ENCODE peak calls at places on chromosomes 4 and X, in ten cellular contexts. B is nephron progenitor cell; H is NCI-H2081; L is LoVo; A is erythroblast; Z is effector memory CD8-positive, alpha-beta T cell; P is left ventricle myocardium inferior; T is amniotic stem cell; Y is stimulated activated CD8-positive, alpha-beta memory T cell treated with anti-CD3 and anti-CD28 coated beads, Interleukin-15, amount 100 ng/mL, for 4 hours; U is M059J. N is an unnamed sample.

GRCh38 chr4:140351778-140352177 is 21.7 kb upstream of the SCOC start:
- DNase-seq in B (no peak), H (no peak), L (no peak), A (no peak), Z (no peak), P (no peak), T (no peak), Y (no peak), U (no peak), N (no peak)

GRCh38 chr4:108890491-108890890 is 127.6 kb upstream of the ETNPPL start:
- DNase-seq in B (no peak), H (no peak), L (no peak), A (no peak), Z (no peak), P (no peak), T (no peak), Y (no peak), U (no peak), N (peak)

GRCh38 chr4:182604161-182604591 is 313.0 kb downstream of the DCTD start:
- DNase-seq in B (no peak), H (no peak), L (no peak), A (no peak), Z (no peak), P (no peak), T (peak), Y (no peak), U (peak), N (no peak)

GRCh38 chr4:186726440-186727148 is 2.9 kb upstream of the FAT1 start:
- DNase-seq in B (peak), H (peak), L (peak), A (peak), Z (no peak), P (peak), T (peak), Y (no peak), U (peak), N (no peak)

GRCh38 chr4:87521757-87522374 is 7.3 kb downstream of the SPARCL1 start:
- DNase-seq in B (no peak), H (no peak), L (peak), A (peak), Z (no peak), P (no peak), T (no peak), Y (no peak), U (peak), N (no peak)

GRCh38 chr4:55625835-55626234 is 10.3 kb downstream of the NMU start:
- DNase-seq in B (no peak), H (no peak), L (no peak), A (no peak), Z (no peak), P (no peak), T (no peak), Y (no peak), U (no peak), N (no peak)

GRCh38 chr4:15416357-15417327 is 11.2 kb upstream of the C1QTNF7 start:
- DNase-seq in B (no peak), H (no peak), L (no peak), A (no peak), Z (no peak), P (no peak), T (no peak), Y (no peak), U (no peak), N (no peak)

GRCh38 chrX:105608745-105609144 is 213.6 kb upstream of the NRK start:
- DNase-seq in B (no peak), H (no peak), L (no peak), A (no peak), Z (no peak), P (no peak), T (no peak), Y (no peak), U (no peak), N (peak)

GRCh38 chr4:111074523-111075114 is 451.7 kb upstream of the PITX2 start:
- DNase-seq in B (peak), H (no peak), L (no peak), A (no peak), Z (no peak), P (no peak), T (no peak), Y (no peak), U (no peak), N (no peak)

GRCh38 chr4:142844782-142845181 is 1.3 kb downstream of the INPP4B start:
- DNase-seq in B (no peak), H (no peak), L (no peak), A (no peak), Z (no peak), P (no peak), T (no peak), Y (no peak), U (no peak), N (no peak)

GRCh38 chrX:69031181-69031580 is 134.1 kb downstream of the PJA1 start:
- DNase-seq in B (peak), H (no peak), L (no peak), A (no peak), Z (no peak), P (no peak), T (no peak), Y (no peak), U (peak), N (no peak)

GRCh38 chrX:41689711-41690110 is 938 bp downstream of the GPR34 start:
- DNase-seq in B (no peak), H (no peak), L (no peak), A (no peak), Z (no peak), P (no peak), T (no peak), Y (no peak), U (no peak), N (no peak)

GRCh38 chr4:156021298-156021697 is 67.6 kb upstream of the CTSO start:
- DNase-seq in B (no peak), H (no peak), L (no peak), A (no peak), Z (no peak), P (no peak), T (no peak), Y (no peak), U (no peak), N (peak)

GRCh38 chr4:145535202-145535601 is 53.5 kb downstream of the SMAD1 start:
- DNase-seq in B (no peak), H (no peak), L (no peak), A (peak), Z (no peak), P (no peak), T (no peak), Y (no peak), U (no peak), N (peak)

GRCh38 chr4:118834960-118835895 is 698 bp downstream of the SEC24D start:
- DNase-seq in B (peak), H (no peak), L (peak), A (peak), Z (peak), P (peak), T (peak), Y (no peak), U (peak), N (peak)

GRCh38 chr4:42673084-42673429 is 16.2 kb upstream of the ATP8A1 start:
- DNase-seq in B (no peak), H (no peak), L (no peak), A (no peak), Z (no peak), P (peak), T (no peak), Y (no peak), U (peak), N (no peak)

GRCh38 chr4:88757067-88757466 is 59.4 kb upstream of the NAP1L5 start:
- DNase-seq in B (no peak), H (no peak), L (no peak), A (no peak), Z (no peak), P (no peak), T (no peak), Y (no peak), U (no peak), N (no peak)

GRCh38 chrX:34559325-34559724 is 97.8 kb downstream of the TMEM47 start:
- DNase-seq in B (no peak), H (no peak), L (peak), A (peak), Z (no peak), P (no peak), T (no peak), Y (no peak), U (no peak), N (no peak)

GRCh38 chrX:9656277-9656676 is 109.4 kb downstream of the GPR143 start:
- DNase-seq in B (peak), H (no peak), L (no peak), A (no peak), Z (no peak), P (no peak), T (no peak), Y (no peak), U (no peak), N (no peak)

GRCh38 chrX:151750511-151750910 is 16.0 kb downstream of the CNGA2 start:
- DNase-seq in B (no peak), H (no peak), L (no peak), A (no peak), Z (no peak), P (no peak), T (no peak), Y (no peak), U (no peak), N (no peak)

GRCh38 chr4:139027771-139028170 is 12.2 kb downstream of the NOCT start:
- DNase-seq in B (no peak), H (no peak), L (no peak), A (no peak), Z (no peak), P (no peak), T (no peak), Y (no peak), U (no peak), N (no peak)

GRCh38 chrX:153651540-153652079 is 4.6 kb downstream of the DUSP9 start:
- DNase-seq in B (no peak), H (no peak), L (no peak), A (peak), Z (no peak), P (no peak), T (no peak), Y (no peak), U (peak), N (peak)

GRCh38 chr4:109233585-109233984 is 68.9 kb downstream of the COL25A1 start:
- DNase-seq in B (no peak), H (no peak), L (no peak), A (no peak), Z (no peak), P (no peak), T (no peak), Y (no peak), U (no peak), N (no peak)

GRCh38 chrX:129738466-129739308 is at the start of gene XPNPEP2:
- DNase-seq in B (no peak), H (no peak), L (no peak), A (no peak), Z (no peak), P (peak), T (no peak), Y (no peak), U (no peak), N (no peak)

GRCh38 chrX:3548743-3549441 is 164.6 kb downstream of the PRKX start:
- DNase-seq in B (no peak), H (peak), L (no peak), A (no peak), Z (no peak), P (no peak), T (peak), Y (no peak), U (peak), N (peak)

GRCh38 chr4:106414366-106414765 is 45.8 kb upstream of the GIMD1 start:
- DNase-seq in B (no peak), H (no peak), L (no peak), A (no peak), Z (no peak), P (no peak), T (no peak), Y (no peak), U (no peak), N (no peak)

GRCh38 chrX:40006025-40007017 is 91.4 kb downstream of the BCOR start:
- DNase-seq in B (peak), H (no peak), L (no peak), A (peak), Z (no peak), P (peak), T (no peak), Y (no peak), U (peak), N (no peak)

GRCh38 chr4:175453456-175453855 is 358.6 kb downstream of the GPM6A start:
- DNase-seq in B (no peak), H (no peak), L (no peak), A (no peak), Z (no peak), P (no peak), T (no peak), Y (no peak), U (peak), N (peak)

GRCh38 chr4:54232151-54232688 is 3.1 kb downstream of the PDGFRA start:
- DNase-seq in B (no peak), H (no peak), L (no peak), A (no peak), Z (no peak), P (no peak), T (no peak), Y (no peak), U (no peak), N (no peak)

GRCh38 chrX:115029869-115030564 is 12.6 kb upstream of the IL13RA2 start:
- DNase-seq in B (no peak), H (no peak), L (no peak), A (no peak), Z (no peak), P (no peak), T (no peak), Y (no peak), U (no peak), N (no peak)

GRCh38 chr4:60134106-60134505 is 1066.0 kb upstream of the ADGRL3 start:
- DNase-seq in B (no peak), H (no peak), L (no peak), A (no peak), Z (no peak), P (no peak), T (no peak), Y (no peak), U (no peak), N (no peak)

GRCh38 chr4:6885953-6886557 is 23.6 kb upstream of the TBC1D14 start:
- DNase-seq in B (no peak), H (peak), L (peak), A (peak), Z (no peak), P (peak), T (no peak), Y (no peak), U (peak), N (peak)

GRCh38 chrX:16213970-16214369 is 46.7 kb downstream of the MAGEB17 start:
- DNase-seq in B (no peak), H (no peak), L (no peak), A (no peak), Z (no peak), P (no peak), T (no peak), Y (no peak), U (no peak), N (no peak)

GRCh38 chr4:169716677-169717076 is 41.1 kb downstream of the HPF1 start:
- DNase-seq in B (no peak), H (no peak), L (no peak), A (no peak), Z (no peak), P (no peak), T (no peak), Y (no peak), U (peak), N (no peak)